ENCODE peak calls at places on chromosome 14, in six cellular contexts. One of them, this sample, is unnamed.

GRCh38 chr14:73909681-73910080 is 23.0 kb downstream of the ZNF410 start:
- DNase-seq in endothelial cell: no peak
- DNase-seq in stimulated activated CD4-positive, alpha-beta T cell treated with anti-CD3 and anti-CD28 coated beads, Interleukin-15, amount 100 ng/mL, for 1 hour: no peak
- DNase-seq in ELR: no peak
- DNase-seq in EL: no peak
- DNase-seq in NCI-H1694: no peak
- DNase-seq in this sample: no peak

GRCh38 chr14:92973265-92973797 is 50.4 kb downstream of the CHGA start:
- DNase-seq in endothelial cell: peak
- DNase-seq in stimulated activated CD4-positive, alpha-beta T cell treated with anti-CD3 and anti-CD28 coated beads, Interleukin-15, amount 100 ng/mL, for 1 hour: no peak
- DNase-seq in ELR: peak
- DNase-seq in EL: peak
- DNase-seq in NCI-H1694: peak
- DNase-seq in this sample: peak

GRCh38 chr14:90276627-90277367 is 20.4 kb downstream of the PSMC1 start:
- DNase-seq in endothelial cell: no peak
- DNase-seq in stimulated activated CD4-positive, alpha-beta T cell treated with anti-CD3 and anti-CD28 coated beads, Interleukin-15, amount 100 ng/mL, for 1 hour: no peak
- DNase-seq in ELR: peak
- DNase-seq in EL: peak
- DNase-seq in NCI-H1694: no peak
- DNase-seq in this sample: no peak

GRCh38 chr14:20469890-20470858 is 968 bp downstream of the PNP start:
- DNase-seq in endothelial cell: peak
- DNase-seq in stimulated activated CD4-positive, alpha-beta T cell treated with anti-CD3 and anti-CD28 coated beads, Interleukin-15, amount 100 ng/mL, for 1 hour: peak
- DNase-seq in ELR: peak
- DNase-seq in EL: peak
- DNase-seq in NCI-H1694: no peak
- DNase-seq in this sample: no peak

GRCh38 chr14:104320611-104321086 is 182.3 kb downstream of the KIF26A start:
- DNase-seq in endothelial cell: peak
- DNase-seq in stimulated activated CD4-positive, alpha-beta T cell treated with anti-CD3 and anti-CD28 coated beads, Interleukin-15, amount 100 ng/mL, for 1 hour: no peak
- DNase-seq in ELR: no peak
- DNase-seq in EL: no peak
- DNase-seq in NCI-H1694: no peak
- DNase-seq in this sample: no peak

GRCh38 chr14:75860561-75861160 is 121.1 kb downstream of the TGFB3 start:
- DNase-seq in endothelial cell: no peak
- DNase-seq in stimulated activated CD4-positive, alpha-beta T cell treated with anti-CD3 and anti-CD28 coated beads, Interleukin-15, amount 100 ng/mL, for 1 hour: no peak
- DNase-seq in ELR: no peak
- DNase-seq in EL: no peak
- DNase-seq in NCI-H1694: no peak
- DNase-seq in this sample: no peak

GRCh38 chr14:64772394-64772950 is 68.2 kb downstream of the PLEKHG3 start:
- DNase-seq in endothelial cell: no peak
- DNase-seq in stimulated activated CD4-positive, alpha-beta T cell treated with anti-CD3 and anti-CD28 coated beads, Interleukin-15, amount 100 ng/mL, for 1 hour: no peak
- DNase-seq in ELR: no peak
- DNase-seq in EL: no peak
- DNase-seq in NCI-H1694: no peak
- DNase-seq in this sample: no peak

GRCh38 chr14:93788557-93789365 is 476 bp upstream of the PRIMA1 start:
- DNase-seq in endothelial cell: peak
- DNase-seq in stimulated activated CD4-positive, alpha-beta T cell treated with anti-CD3 and anti-CD28 coated beads, Interleukin-15, amount 100 ng/mL, for 1 hour: no peak
- DNase-seq in ELR: no peak
- DNase-seq in EL: peak
- DNase-seq in NCI-H1694: peak
- DNase-seq in this sample: peak

GRCh38 chr14:102795060-102795925 is 18.0 kb downstream of the TRAF3 start:
- DNase-seq in endothelial cell: peak
- DNase-seq in stimulated activated CD4-positive, alpha-beta T cell treated with anti-CD3 and anti-CD28 coated beads, Interleukin-15, amount 100 ng/mL, for 1 hour: no peak
- DNase-seq in ELR: peak
- DNase-seq in EL: peak
- DNase-seq in NCI-H1694: no peak
- DNase-seq in this sample: no peak